ENCODE peak calls at places on chromosomes 12 and 14, in five cellular contexts. E is WERI-Rb-1, I is astrocyte of the spinal cord, P is fibroblast of lung, A is epithelial cell of proximal tubule. U is an unnamed sample.

GRCh38 chr12:133130808-133131128 is 341 bp downstream of the ZNF10 start:
- DNase-seq in A (no peak), E (peak), I (no peak), P (no peak), U (no peak)

GRCh38 chr12:117159674-117160073 is 30.6 kb downstream of the FBXO21 start:
- DNase-seq in I (no peak), P (no peak), A (no peak), E (no peak), U (no peak)

GRCh38 chr12:45730842-45731336 is 1.4 kb downstream of the ARID2 start:
- DNase-seq in E (no peak), A (no peak), P (peak), I (peak), U (no peak)

GRCh38 chr12:50220357-50221061 is 53.3 kb upstream of the CERS5 start:
- DNase-seq in E (no peak), I (peak), A (no peak), P (peak), U (no peak)

GRCh38 chr12:70695361-70696023 is 58.3 kb upstream of the PTPRB start:
- DNase-seq in A (no peak), I (no peak), P (no peak), E (no peak), U (no peak)

GRCh38 chr12:104653730-104654328 is 197.1 kb downstream of the CHST11 start:
- DNase-seq in P (no peak), I (no peak), A (no peak), E (peak), U (no peak)

GRCh38 chr14:38316922-38317321 is 61.0 kb upstream of the CLEC14A start:
- DNase-seq in P (no peak), A (no peak), I (no peak), E (no peak), U (no peak)

GRCh38 chr14:100106661-100107112 is 41.5 kb downstream of the EVL start:
- DNase-seq in I (no peak), A (no peak), E (no peak), P (no peak), U (peak)

GRCh38 chr14:62694075-62694474 is 351.2 kb downstream of the KCNH5 start:
- DNase-seq in I (peak), E (no peak), A (no peak), P (peak), U (no peak)

GRCh38 chr14:73463411-73463810 is 5.1 kb upstream of the NUMB start:
- DNase-seq in P (peak), E (peak), A (peak), I (peak), U (no peak)

GRCh38 chr12:38601970-38602369 is 285.4 kb downstream of the ALG10B start:
- DNase-seq in A (no peak), I (no peak), E (no peak), P (no peak), U (no peak)

GRCh38 chr14:61444215-61444768 is 122.9 kb downstream of the PRKCH start:
- DNase-seq in P (no peak), E (no peak), A (no peak), I (no peak), U (no peak)

GRCh38 chr12:49092086-49092815 is 2.4 kb downstream of the DHH start:
- DNase-seq in I (peak), P (no peak), E (peak), A (no peak), U (peak)

GRCh38 chr12:49698619-49699545 is 8.3 kb downstream of the FMNL3 start:
- DNase-seq in E (no peak), A (peak), I (peak), P (peak), U (no peak)

GRCh38 chr12:12835378-12836145 is 22.4 kb downstream of the DDX47 start:
- DNase-seq in A (no peak), I (peak), P (peak), E (no peak), U (no peak)

GRCh38 chr12:65664715-65665250 is 159.5 kb upstream of the HMGA2 start:
- DNase-seq in E (no peak), A (no peak), I (no peak), P (no peak), U (no peak)

GRCh38 chr12:74449872-74450271 is 87.8 kb upstream of the ATXN7L3B start:
- DNase-seq in I (peak), P (peak), A (peak), E (no peak), U (no peak)

GRCh38 chr14:50085570-50086315 is 30.6 kb downstream of the VCPKMT start:
- DNase-seq in E (no peak), P (peak), A (no peak), I (peak), U (no peak)

GRCh38 chr14:59200214-59200613 is 11.7 kb downstream of the DAAM1 start:
- DNase-seq in P (no peak), A (no peak), I (no peak), E (no peak), U (no peak)

GRCh38 chr14:23862513-23862912 is 91.1 kb upstream of the DHRS4 start:
- DNase-seq in A (no peak), I (no peak), P (no peak), E (no peak), U (no peak)

DNA sequence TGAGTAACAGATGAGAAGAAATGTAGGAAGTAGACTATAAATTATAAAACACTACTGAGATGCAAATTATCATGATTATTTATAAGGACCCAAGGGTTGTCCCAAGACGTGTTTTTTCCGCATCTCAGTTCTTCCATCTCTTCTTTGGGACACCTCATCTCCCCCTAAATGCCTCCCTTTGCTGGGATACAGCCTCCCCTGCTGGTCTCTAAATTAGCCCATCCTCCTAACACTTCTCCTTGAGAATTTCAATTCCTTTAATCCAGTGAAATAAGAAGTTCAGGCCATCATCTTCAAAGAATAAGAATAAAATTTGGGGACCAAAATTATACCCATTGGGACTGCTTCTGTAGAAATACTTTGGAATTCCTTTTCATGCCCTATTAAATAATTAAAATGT is 667.0 kb downstream of the BCL11B start:
- DNase-seq in A (no peak), P (no peak), E (no peak), I (no peak), U (no peak)
- TF ChIP-seq CTCF in A (no peak), P (no peak), E (no peak), I (no peak), U (no peak)

DNA sequence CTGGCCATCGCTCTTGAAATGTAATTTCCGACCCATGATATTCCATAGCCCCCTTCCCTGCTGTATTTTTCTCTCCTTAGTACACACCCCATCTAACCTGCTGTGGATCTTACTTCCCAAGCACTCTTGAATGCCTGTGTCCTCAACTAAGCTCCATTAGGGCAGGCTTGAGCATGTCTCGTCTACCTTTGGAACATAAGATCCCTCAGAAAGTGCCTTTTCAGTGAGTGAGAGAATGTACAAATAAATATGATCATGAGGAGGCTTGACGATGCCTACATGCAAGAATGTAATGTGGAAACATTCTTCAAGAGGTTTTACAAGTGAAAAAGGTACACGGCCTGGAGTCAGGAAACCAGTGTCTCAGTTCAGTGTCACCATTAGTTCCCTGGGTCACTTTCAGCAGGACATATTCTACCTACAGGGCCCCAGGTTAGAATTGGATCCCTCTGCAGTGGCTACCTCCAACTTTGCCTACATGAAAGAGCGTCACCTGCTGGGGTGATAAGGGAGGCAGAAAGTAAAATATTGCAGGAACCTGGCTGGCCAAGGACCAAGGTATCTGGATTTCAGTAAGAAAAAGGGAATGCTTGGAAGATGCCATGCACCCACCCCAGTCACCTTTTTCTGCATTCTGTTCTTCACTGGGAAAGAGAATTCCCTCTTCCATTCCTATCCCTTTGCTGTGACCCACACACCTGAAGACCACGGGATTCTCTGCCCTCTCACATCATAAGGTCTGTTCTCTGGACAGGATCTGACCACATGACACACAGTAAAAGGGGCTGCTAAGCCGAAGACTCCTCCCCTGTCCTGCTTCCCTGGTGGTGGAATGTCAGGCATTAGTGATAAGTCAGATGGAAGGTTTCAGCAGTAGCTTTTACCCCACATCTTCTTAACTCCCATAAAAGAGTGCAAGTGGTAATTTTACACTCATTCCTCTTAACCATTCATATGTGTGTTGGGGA is 24.6 kb upstream of the SERPINA1 start:
- DNase-seq in I (no peak), E (peak), A (no peak), P (no peak), U (no peak)
- TF ChIP-seq CTCF in I (peak), E (peak), A (peak), P (peak), U (peak)

GRCh38 chr14:57865450-57866198 is at the start of gene SLC35F4:
- DNase-seq in I (peak), P (peak), A (no peak), E (peak), U (peak)

GRCh38 chr14:57869530-57870088 is 3.7 kb upstream of the SLC35F4 start:
- DNase-seq in I (no peak), E (no peak), P (no peak), A (no peak), U (no peak)

GRCh38 chr14:57863471-57863870 is 2.4 kb downstream of the SLC35F4 start:
- DNase-seq in I (no peak), A (no peak), P (no peak), E (no peak), U (no peak)

GRCh38 chr14:57865066-57865449 is 834 bp downstream of the SLC35F4 start:
- DNase-seq in P (no peak), E (no peak), I (no peak), A (no peak), U (no peak)

GRCh38 chr14:57866199-57866755 is 385 bp upstream of the SLC35F4 start:
- DNase-seq in P (no peak), A (no peak), I (no peak), E (peak), U (no peak)
- TF ChIP-seq CTCF in P (no peak), A (no peak), I (no peak), E (no peak), U (no peak)

GRCh38 chr14:64914237-64914971 is at the start of gene CHURC1:
- DNase-seq in E (peak), I (peak), A (peak), P (peak), U (peak)

GRCh38 chr14:64915797-64916196 is 1.5 kb downstream of the CHURC1 start:
- DNase-seq in I (no peak), E (no peak), P (no peak), A (no peak), U (no peak)

GRCh38 chr14:64912256-64912655 is 2.0 kb upstream of the CHURC1 start:
- DNase-seq in A (no peak), E (no peak), I (no peak), P (peak), U (no peak)

GRCh38 chr14:64915025-64915424 is 770 bp downstream of the CHURC1 start:
- DNase-seq in P (no peak), A (no peak), I (no peak), E (no peak), U (no peak)

GRCh38 chr14:64910847-64911495 is 3.3 kb upstream of the CHURC1 start:
- DNase-seq in P (peak), A (no peak), E (peak), I (peak), U (no peak)
- TF ChIP-seq CTCF in P (peak), A (peak), E (peak), I (peak), U (peak)

GRCh38 chr12:83821967-83822366 is 1090.6 kb downstream of the SLC6A15 start:
- DNase-seq in P (no peak), I (no peak), E (no peak), A (no peak), U (no peak)

GRCh38 chr12:83827193-83827592 is 1085.4 kb downstream of the SLC6A15 start:
- DNase-seq in I (no peak), P (no peak), A (no peak), E (no peak), U (no peak)

GRCh38 chr12:83827860-83828259 is 1084.7 kb downstream of the SLC6A15 start:
- DNase-seq in I (no peak), A (no peak), P (no peak), E (peak), U (no peak)

GRCh38 chr12:83823386-83824045 is 1089.1 kb downstream of the SLC6A15 start:
- DNase-seq in P (no peak), I (peak), A (peak), E (peak), U (no peak)

GRCh38 chr12:83826112-83826511 is 1086.5 kb downstream of the SLC6A15 start:
- DNase-seq in I (peak), E (peak), A (no peak), P (no peak), U (no peak)
- TF ChIP-seq CTCF in I (peak), E (peak), A (peak), P (peak), U (peak)

DNA sequence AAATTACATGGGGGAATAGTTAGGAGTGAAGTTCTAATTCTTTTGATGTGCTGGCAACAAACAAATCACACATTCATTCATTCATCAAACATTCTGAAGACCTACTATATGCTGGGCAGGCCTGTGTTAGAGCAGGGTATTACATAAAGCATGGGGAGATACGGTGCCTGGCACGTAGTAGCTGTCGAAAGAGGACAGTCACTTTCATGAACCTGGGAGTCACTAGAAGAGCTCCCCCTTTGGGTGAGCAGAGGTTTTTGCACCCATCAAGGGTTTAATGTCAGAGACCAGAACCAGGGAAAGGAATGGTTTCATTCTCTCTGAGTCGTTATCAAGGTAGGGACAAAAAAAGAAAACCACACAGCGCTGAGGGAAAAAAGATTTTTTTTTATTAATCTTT is 10.0 kb downstream of the LHX5 start:
- DNase-seq in A (no peak), I (no peak), E (peak), P (no peak), U (no peak)
- TF ChIP-seq CTCF in A (peak), I (peak), E (peak), P (peak), U (peak)

GRCh38 chr14:75197338-75197737 is 20.9 kb upstream of the TMED10 start:
- DNase-seq in E (no peak), P (no peak), A (no peak), I (no peak), U (no peak)

GRCh38 chr14:75200451-75200850 is 24.0 kb upstream of the TMED10 start:
- DNase-seq in E (no peak), A (no peak), I (no peak), P (no peak), U (no peak)

GRCh38 chr14:75198291-75198933 is 22.0 kb upstream of the TMED10 start:
- DNase-seq in I (no peak), A (no peak), E (no peak), P (peak), U (peak)

GRCh38 chr14:75196468-75196867 is 20.1 kb upstream of the TMED10 start:
- DNase-seq in I (no peak), A (no peak), P (no peak), E (no peak), U (no peak)

DNA sequence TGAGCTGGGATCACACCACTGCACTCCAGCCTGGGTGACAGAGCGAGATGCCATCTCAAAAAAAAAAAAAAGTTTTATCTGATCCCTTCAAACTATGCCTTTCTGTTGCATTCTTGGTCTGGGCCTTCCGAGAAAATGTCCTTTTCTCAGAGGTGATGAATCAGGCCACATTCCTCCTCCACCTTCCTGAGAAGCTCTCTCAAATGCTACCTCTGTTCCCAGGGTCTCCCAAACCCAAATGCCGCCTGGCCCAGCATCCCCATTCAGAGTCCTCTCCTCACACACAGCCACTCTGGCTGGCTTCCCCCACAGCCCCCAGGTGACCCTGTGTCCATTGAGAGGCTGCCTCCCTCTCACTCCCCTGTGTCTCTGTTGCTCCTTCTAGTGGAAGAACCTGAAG is 19.7 kb upstream of the TMED10 start:
- DNase-seq in A (no peak), P (no peak), E (no peak), I (no peak), U (no peak)
- TF ChIP-seq CTCF in A (peak), P (no peak), E (no peak), I (no peak), U (no peak)

DNA sequence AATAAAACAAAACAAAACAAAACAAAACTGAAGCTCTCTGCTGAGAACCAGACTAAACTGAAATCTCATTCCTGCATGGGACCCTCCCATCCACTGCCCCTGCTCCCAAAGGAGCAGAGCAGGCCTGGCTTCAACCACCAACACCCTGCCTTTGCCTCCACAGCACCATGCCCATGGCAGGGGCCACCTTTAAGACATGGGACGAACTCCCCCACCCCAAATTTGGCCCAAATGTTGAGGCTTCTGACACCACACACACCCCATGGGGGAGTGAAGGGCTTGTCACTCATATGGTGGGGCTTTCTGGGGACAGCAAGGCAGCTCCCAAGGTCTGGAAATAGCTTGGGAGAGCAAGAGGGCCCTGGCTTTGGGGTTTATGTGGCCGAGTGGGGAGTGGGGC is 177.2 kb downstream of the KIF26A start:
- DNase-seq in E (no peak), A (no peak), P (no peak), I (no peak), U (no peak)
- TF ChIP-seq CTCF in E (no peak), A (no peak), P (no peak), I (no peak), U (no peak)